ENCODE peak calls at places on chromosomes 3 and 15, in four cellular contexts. One of them, this sample, is unnamed.

GRCh38 chr3:105674437-105675065 is 194.3 kb downstream of the CBLB start:
- DNase-seq in fibroblast of villous mesenchyme: no peak
- DNase-seq in Peyer's patch: no peak
- DNase-seq in CD8-positive, alpha-beta T cell: no peak
- DNase-seq in this sample: no peak

GRCh38 chr3:11678735-11679134 is 35.0 kb upstream of the VGLL4 start:
- DNase-seq in fibroblast of villous mesenchyme: no peak
- DNase-seq in Peyer's patch: no peak
- DNase-seq in CD8-positive, alpha-beta T cell: no peak
- DNase-seq in this sample: no peak

GRCh38 chr15:45097466-45097865 is 16.5 kb downstream of the DUOX2 start:
- DNase-seq in fibroblast of villous mesenchyme: no peak
- DNase-seq in Peyer's patch: no peak
- DNase-seq in CD8-positive, alpha-beta T cell: no peak
- DNase-seq in this sample: no peak

GRCh38 chr3:57918123-57918837 is 89.9 kb upstream of the FLNB start:
- DNase-seq in fibroblast of villous mesenchyme: peak
- DNase-seq in Peyer's patch: no peak
- DNase-seq in CD8-positive, alpha-beta T cell: no peak
- DNase-seq in this sample: no peak

GRCh38 chr15:76901965-76902364 is 3.2 kb downstream of the SCAPER start:
- DNase-seq in fibroblast of villous mesenchyme: no peak
- DNase-seq in Peyer's patch: no peak
- DNase-seq in CD8-positive, alpha-beta T cell: no peak
- DNase-seq in this sample: no peak

GRCh38 chr15:78617131-78617915 is 3.5 kb downstream of the CHRNA3 start:
- DNase-seq in fibroblast of villous mesenchyme: no peak
- DNase-seq in Peyer's patch: no peak
- DNase-seq in CD8-positive, alpha-beta T cell: no peak
- DNase-seq in this sample: no peak

GRCh38 chr15:62211348-62211747 is 46.3 kb upstream of the C2CD4B start:
- DNase-seq in fibroblast of villous mesenchyme: no peak
- DNase-seq in Peyer's patch: no peak
- DNase-seq in CD8-positive, alpha-beta T cell: no peak
- DNase-seq in this sample: no peak

GRCh38 chr15:52280326-52281084 is 15.1 kb downstream of the MYO5C start:
- DNase-seq in fibroblast of villous mesenchyme: no peak
- DNase-seq in Peyer's patch: no peak
- DNase-seq in CD8-positive, alpha-beta T cell: no peak
- DNase-seq in this sample: no peak

GRCh38 chr3:177928156-177928555 is 608.1 kb upstream of the KCNMB2 start:
- DNase-seq in fibroblast of villous mesenchyme: peak
- DNase-seq in Peyer's patch: no peak
- DNase-seq in CD8-positive, alpha-beta T cell: no peak
- DNase-seq in this sample: no peak

GRCh38 chr15:69892351-69892750 is 205.4 kb downstream of the TLE3 start:
- DNase-seq in fibroblast of villous mesenchyme: no peak
- DNase-seq in Peyer's patch: no peak
- DNase-seq in CD8-positive, alpha-beta T cell: no peak
- DNase-seq in this sample: no peak

GRCh38 chr15:93974804-93975481 is 256.4 kb upstream of the MCTP2 start:
- DNase-seq in fibroblast of villous mesenchyme: peak
- DNase-seq in Peyer's patch: no peak
- DNase-seq in CD8-positive, alpha-beta T cell: no peak
- DNase-seq in this sample: peak

GRCh38 chr15:64452988-64453688 is 7.2 kb upstream of the ZNF609 start:
- DNase-seq in fibroblast of villous mesenchyme: peak
- DNase-seq in Peyer's patch: no peak
- DNase-seq in CD8-positive, alpha-beta T cell: no peak
- DNase-seq in this sample: no peak

GRCh38 chr3:194801378-194802124 is 115.9 kb downstream of the FAM43A start:
- DNase-seq in fibroblast of villous mesenchyme: no peak
- DNase-seq in Peyer's patch: no peak
- DNase-seq in CD8-positive, alpha-beta T cell: no peak
- DNase-seq in this sample: no peak

GRCh38 chr15:34759347-34759746 is 4.5 kb upstream of the GJD2 start:
- DNase-seq in fibroblast of villous mesenchyme: no peak
- DNase-seq in Peyer's patch: no peak
- DNase-seq in CD8-positive, alpha-beta T cell: no peak
- DNase-seq in this sample: no peak

GRCh38 chr15:38212759-38213158 is 39.9 kb upstream of the SPRED1 start:
- DNase-seq in fibroblast of villous mesenchyme: no peak
- DNase-seq in Peyer's patch: no peak
- DNase-seq in CD8-positive, alpha-beta T cell: no peak
- DNase-seq in this sample: no peak

GRCh38 chr3:125684199-125684598 is 88.9 kb upstream of the OSBPL11 start:
- DNase-seq in fibroblast of villous mesenchyme: peak
- DNase-seq in Peyer's patch: no peak
- DNase-seq in CD8-positive, alpha-beta T cell: no peak
- DNase-seq in this sample: no peak

GRCh38 chr15:41115088-41115651 is 910 bp downstream of the INO80 start:
- DNase-seq in fibroblast of villous mesenchyme: peak
- DNase-seq in Peyer's patch: no peak
- DNase-seq in CD8-positive, alpha-beta T cell: no peak
- DNase-seq in this sample: no peak

GRCh38 chr15:80202016-80202315 is 49.2 kb downstream of the FAH start:
- DNase-seq in fibroblast of villous mesenchyme: no peak
- DNase-seq in Peyer's patch: no peak
- DNase-seq in CD8-positive, alpha-beta T cell: no peak
- DNase-seq in this sample: no peak

GRCh38 chr15:68382286-68383007 is 49.5 kb downstream of the ITGA11 start:
- DNase-seq in fibroblast of villous mesenchyme: no peak
- DNase-seq in Peyer's patch: no peak
- DNase-seq in CD8-positive, alpha-beta T cell: no peak
- DNase-seq in this sample: no peak

GRCh38 chr15:68646156-68646555 is 67.4 kb downstream of the CORO2B start:
- DNase-seq in fibroblast of villous mesenchyme: no peak
- DNase-seq in Peyer's patch: no peak
- DNase-seq in CD8-positive, alpha-beta T cell: no peak
- DNase-seq in this sample: no peak

GRCh38 chr15:26550880-26551279 is 222.0 kb downstream of the GABRB3 start:
- DNase-seq in fibroblast of villous mesenchyme: no peak
- DNase-seq in Peyer's patch: no peak
- DNase-seq in CD8-positive, alpha-beta T cell: no peak
- DNase-seq in this sample: no peak

GRCh38 chr3:187293514-187293870 is 2.0 kb upstream of the MASP1 start:
- DNase-seq in fibroblast of villous mesenchyme: peak
- DNase-seq in Peyer's patch: no peak
- DNase-seq in CD8-positive, alpha-beta T cell: no peak
- DNase-seq in this sample: no peak

GRCh38 chr3:93924491-93924890 is 49.2 kb downstream of the PROS1 start:
- DNase-seq in fibroblast of villous mesenchyme: no peak
- DNase-seq in Peyer's patch: no peak
- DNase-seq in CD8-positive, alpha-beta T cell: no peak
- DNase-seq in this sample: no peak

GRCh38 chr15:92394327-92395175 is 870 bp downstream of the ST8SIA2 start:
- DNase-seq in fibroblast of villous mesenchyme: no peak
- DNase-seq in Peyer's patch: no peak
- DNase-seq in CD8-positive, alpha-beta T cell: no peak
- DNase-seq in this sample: no peak

GRCh38 chr3:160180581-160181216 is 44.5 kb upstream of the C3orf80 start:
- DNase-seq in fibroblast of villous mesenchyme: peak
- DNase-seq in Peyer's patch: no peak
- DNase-seq in CD8-positive, alpha-beta T cell: no peak
- DNase-seq in this sample: no peak

DNA sequence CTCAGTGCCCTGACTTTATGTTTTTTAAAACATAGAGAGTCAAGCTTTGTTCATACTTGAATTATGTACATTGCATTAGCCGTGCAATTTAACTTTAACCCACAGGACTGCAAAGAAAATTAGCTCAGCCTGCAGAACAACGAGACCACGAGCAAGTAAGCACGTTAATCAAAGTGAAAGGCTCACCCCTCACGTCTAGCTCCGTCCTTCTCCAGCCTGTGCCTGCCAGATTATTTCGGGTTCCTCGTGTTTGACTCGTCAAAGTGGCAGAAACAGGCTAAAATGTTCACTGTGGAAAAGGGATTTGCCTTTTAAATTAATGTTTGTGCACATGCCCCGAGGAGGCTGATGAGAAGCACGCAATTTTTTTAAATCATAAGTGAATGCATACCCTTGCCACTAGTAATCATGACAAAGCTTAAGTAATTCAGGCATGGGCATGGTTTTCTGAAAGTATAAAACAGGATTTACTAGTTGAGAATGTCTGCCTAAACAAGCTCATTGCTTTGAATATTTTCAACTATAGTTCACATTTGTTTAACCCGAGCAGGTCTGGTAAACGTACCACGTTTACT is 15.3 kb downstream of the ZBTB38 start:
- DNase-seq in fibroblast of villous mesenchyme: peak
- DNase-seq in Peyer's patch: no peak
- DNase-seq in CD8-positive, alpha-beta T cell: no peak
- DNase-seq in this sample: no peak
- H3K4me3 ChIP-seq in fibroblast of villous mesenchyme: peak
- H3K4me3 ChIP-seq in Peyer's patch: no peak
- H3K4me3 ChIP-seq in CD8-positive, alpha-beta T cell: no peak
- H3K4me3 ChIP-seq in this sample: no peak

GRCh38 chr3:172365028-172365567 is 83.2 kb downstream of the GHSR start:
- DNase-seq in fibroblast of villous mesenchyme: no peak
- DNase-seq in Peyer's patch: no peak
- DNase-seq in CD8-positive, alpha-beta T cell: no peak
- DNase-seq in this sample: no peak
- TF ChIP-seq CTCF in fibroblast of villous mesenchyme: no peak
- TF ChIP-seq CTCF in Peyer's patch: no peak
- TF ChIP-seq CTCF in CD8-positive, alpha-beta T cell: no peak
- TF ChIP-seq CTCF in this sample: no peak

GRCh38 chr15:73956276-73957086 is 30.2 kb downstream of the LOXL1 start:
- DNase-seq in fibroblast of villous mesenchyme: peak
- DNase-seq in Peyer's patch: no peak
- DNase-seq in CD8-positive, alpha-beta T cell: no peak
- DNase-seq in this sample: no peak

GRCh38 chr15:73954188-73955145 is 28.2 kb downstream of the LOXL1 start:
- DNase-seq in fibroblast of villous mesenchyme: no peak
- DNase-seq in Peyer's patch: no peak
- DNase-seq in CD8-positive, alpha-beta T cell: no peak
- DNase-seq in this sample: no peak

GRCh38 chr15:73957276-73957675 is 31.0 kb downstream of the LOXL1 start:
- DNase-seq in fibroblast of villous mesenchyme: no peak
- DNase-seq in Peyer's patch: no peak
- DNase-seq in CD8-positive, alpha-beta T cell: no peak
- DNase-seq in this sample: no peak

GRCh38 chr15:73955326-73955725 is 29.1 kb downstream of the LOXL1 start:
- DNase-seq in fibroblast of villous mesenchyme: no peak
- DNase-seq in Peyer's patch: no peak
- DNase-seq in CD8-positive, alpha-beta T cell: no peak
- DNase-seq in this sample: no peak

GRCh38 chr15:73955851-73956250 is 29.6 kb downstream of the LOXL1 start:
- DNase-seq in fibroblast of villous mesenchyme: no peak
- DNase-seq in Peyer's patch: no peak
- DNase-seq in CD8-positive, alpha-beta T cell: no peak
- DNase-seq in this sample: no peak
- H3K4me3 ChIP-seq in fibroblast of villous mesenchyme: no peak
- H3K4me3 ChIP-seq in Peyer's patch: no peak
- H3K4me3 ChIP-seq in CD8-positive, alpha-beta T cell: no peak
- H3K4me3 ChIP-seq in this sample: no peak

GRCh38 chr15:60936186-60936585 is 292.9 kb downstream of the RORA start:
- DNase-seq in fibroblast of villous mesenchyme: no peak
- DNase-seq in Peyer's patch: no peak
- DNase-seq in CD8-positive, alpha-beta T cell: no peak
- DNase-seq in this sample: no peak

GRCh38 chr15:60933914-60934885 is 294.9 kb downstream of the RORA start:
- DNase-seq in fibroblast of villous mesenchyme: no peak
- DNase-seq in Peyer's patch: no peak
- DNase-seq in CD8-positive, alpha-beta T cell: no peak
- DNase-seq in this sample: no peak

GRCh38 chr15:60935130-60935529 is 294.0 kb downstream of the RORA start:
- DNase-seq in fibroblast of villous mesenchyme: no peak
- DNase-seq in Peyer's patch: no peak
- DNase-seq in CD8-positive, alpha-beta T cell: no peak
- DNase-seq in this sample: no peak

GRCh38 chr15:60928987-60929386 is 300.1 kb downstream of the RORA start:
- DNase-seq in fibroblast of villous mesenchyme: no peak
- DNase-seq in Peyer's patch: no peak
- DNase-seq in CD8-positive, alpha-beta T cell: no peak
- DNase-seq in this sample: no peak

DNA sequence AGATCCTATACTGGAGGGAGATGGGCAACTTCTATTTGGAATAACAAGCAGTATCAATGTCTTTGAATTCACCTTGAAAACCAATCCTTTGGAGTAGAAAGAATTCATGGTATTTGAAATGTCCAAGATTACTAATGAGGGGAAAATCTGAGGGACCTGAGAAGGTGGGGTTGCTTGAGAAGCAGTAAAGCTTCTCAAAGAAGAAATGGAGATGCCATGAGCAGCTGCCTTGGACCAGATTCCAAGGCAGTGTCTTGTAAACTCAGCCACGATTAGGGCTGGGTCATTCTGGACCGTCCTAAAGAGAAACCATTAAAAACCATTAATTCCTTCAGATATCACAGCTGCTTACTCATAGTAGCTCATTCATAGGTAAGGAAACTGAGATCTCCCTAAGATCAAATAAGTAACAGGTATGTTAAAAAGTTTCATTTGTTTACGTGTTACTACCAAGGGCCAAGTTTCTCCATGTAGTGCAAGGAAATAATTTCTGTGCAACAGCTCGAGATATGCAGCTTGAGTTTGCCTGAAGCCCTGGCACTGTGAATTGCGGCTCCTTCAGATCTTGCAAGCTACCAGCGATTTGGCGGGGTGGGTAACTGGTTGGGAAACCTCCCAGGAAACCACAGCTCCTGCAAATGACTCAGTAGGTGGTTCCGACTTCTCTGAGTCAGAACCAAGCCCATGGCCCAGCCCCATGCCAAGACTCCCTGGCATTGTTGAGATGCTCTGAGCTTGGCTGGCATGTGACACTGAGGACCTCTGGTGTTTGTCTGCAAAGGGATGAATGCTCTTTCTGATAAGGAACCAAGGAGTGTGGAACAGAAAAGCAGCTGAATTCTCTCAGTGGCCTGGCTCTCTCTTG is 296.8 kb downstream of the RORA start:
- DNase-seq in fibroblast of villous mesenchyme: no peak
- DNase-seq in Peyer's patch: no peak
- DNase-seq in CD8-positive, alpha-beta T cell: peak
- DNase-seq in this sample: peak
- TF ChIP-seq CTCF in fibroblast of villous mesenchyme: no peak
- TF ChIP-seq CTCF in Peyer's patch: no peak
- TF ChIP-seq CTCF in CD8-positive, alpha-beta T cell: no peak
- TF ChIP-seq CTCF in this sample: peak

This sample was measured in epithelial cell of proximal tubule.